ENCODE peak calls at places on chromosomes 4 and X, in five cellular contexts. One of them, this sample, is unnamed. For H3K9me3, the result is how much of the 10 kb centered on the place peaks cover.

GRCh38 chr4:103091601-103092223 is 7.9 kb downstream of the BDH2 start:
- DNase-seq in cardiac muscle cell: peak
- DNase-seq in endodermal cell: peak
- DNase-seq in sigmoid colon: no peak
- DNase-seq in lower lobe of right lung: no peak
- DNase-seq in this sample: peak

GRCh38 chr4:112589207-112589606 is 47.5 kb downstream of the ZGRF1 start:
- DNase-seq in endodermal cell: no peak
- DNase-seq in sigmoid colon: no peak
- DNase-seq in lower lobe of right lung: no peak
- DNase-seq in cardiac muscle cell: no peak
- DNase-seq in this sample: no peak

GRCh38 chr4:107071108-107071507 is 35.0 kb upstream of the DKK2 start:
- DNase-seq in sigmoid colon: no peak
- DNase-seq in cardiac muscle cell: no peak
- DNase-seq in lower lobe of right lung: no peak
- DNase-seq in endodermal cell: no peak
- DNase-seq in this sample: no peak

GRCh38 chr4:96472103-96472867 is 632.4 kb downstream of the PDHA2 start:
- DNase-seq in lower lobe of right lung: no peak
- DNase-seq in sigmoid colon: no peak
- DNase-seq in endodermal cell: no peak
- DNase-seq in cardiac muscle cell: no peak
- DNase-seq in this sample: no peak

GRCh38 chr4:185243879-185244278 is 34.5 kb downstream of the SNX25 start:
- DNase-seq in lower lobe of right lung: no peak
- DNase-seq in sigmoid colon: no peak
- DNase-seq in endodermal cell: no peak
- DNase-seq in cardiac muscle cell: no peak
- DNase-seq in this sample: no peak

GRCh38 chr4:63036159-63036866 is 1372.9 kb downstream of the TECRL start:
- DNase-seq in cardiac muscle cell: peak
- DNase-seq in endodermal cell: no peak
- DNase-seq in lower lobe of right lung: no peak
- DNase-seq in sigmoid colon: no peak
- DNase-seq in this sample: no peak

GRCh38 chrX:16643160-16643559 is 6.8 kb upstream of the S100G start:
- DNase-seq in sigmoid colon: no peak
- DNase-seq in cardiac muscle cell: no peak
- DNase-seq in endodermal cell: peak
- DNase-seq in lower lobe of right lung: no peak
- DNase-seq in this sample: no peak

GRCh38 chr4:139458999-139459398 is 5.1 kb downstream of the RAB33B start:
- DNase-seq in lower lobe of right lung: no peak
- DNase-seq in cardiac muscle cell: no peak
- DNase-seq in sigmoid colon: no peak
- DNase-seq in endodermal cell: peak
- DNase-seq in this sample: no peak

GRCh38 chr4:149158852-149159251 is 656.8 kb downstream of the IQCM start:
- DNase-seq in lower lobe of right lung: no peak
- DNase-seq in endodermal cell: no peak
- DNase-seq in sigmoid colon: no peak
- DNase-seq in cardiac muscle cell: no peak
- DNase-seq in this sample: no peak

GRCh38 chr4:119626943-119627266 is 1.7 kb downstream of the PDE5A start:
- DNase-seq in endodermal cell: no peak
- DNase-seq in lower lobe of right lung: no peak
- DNase-seq in sigmoid colon: no peak
- DNase-seq in cardiac muscle cell: no peak
- DNase-seq in this sample: no peak

GRCh38 chr4:119629142-119629471 is 503 bp upstream of the PDE5A start:
- DNase-seq in lower lobe of right lung: no peak
- DNase-seq in sigmoid colon: no peak
- DNase-seq in endodermal cell: no peak
- DNase-seq in cardiac muscle cell: no peak
- DNase-seq in this sample: no peak

GRCh38 chr4:119626420-119626819 is 2.2 kb downstream of the PDE5A start:
- DNase-seq in endodermal cell: no peak
- DNase-seq in cardiac muscle cell: no peak
- DNase-seq in lower lobe of right lung: no peak
- DNase-seq in sigmoid colon: no peak
- DNase-seq in this sample: no peak

GRCh38 chr4:119627267-119628190 is 1.1 kb downstream of the PDE5A start:
- DNase-seq in sigmoid colon: peak
- DNase-seq in cardiac muscle cell: peak
- DNase-seq in lower lobe of right lung: peak
- DNase-seq in endodermal cell: peak
- DNase-seq in this sample: peak

DNA sequence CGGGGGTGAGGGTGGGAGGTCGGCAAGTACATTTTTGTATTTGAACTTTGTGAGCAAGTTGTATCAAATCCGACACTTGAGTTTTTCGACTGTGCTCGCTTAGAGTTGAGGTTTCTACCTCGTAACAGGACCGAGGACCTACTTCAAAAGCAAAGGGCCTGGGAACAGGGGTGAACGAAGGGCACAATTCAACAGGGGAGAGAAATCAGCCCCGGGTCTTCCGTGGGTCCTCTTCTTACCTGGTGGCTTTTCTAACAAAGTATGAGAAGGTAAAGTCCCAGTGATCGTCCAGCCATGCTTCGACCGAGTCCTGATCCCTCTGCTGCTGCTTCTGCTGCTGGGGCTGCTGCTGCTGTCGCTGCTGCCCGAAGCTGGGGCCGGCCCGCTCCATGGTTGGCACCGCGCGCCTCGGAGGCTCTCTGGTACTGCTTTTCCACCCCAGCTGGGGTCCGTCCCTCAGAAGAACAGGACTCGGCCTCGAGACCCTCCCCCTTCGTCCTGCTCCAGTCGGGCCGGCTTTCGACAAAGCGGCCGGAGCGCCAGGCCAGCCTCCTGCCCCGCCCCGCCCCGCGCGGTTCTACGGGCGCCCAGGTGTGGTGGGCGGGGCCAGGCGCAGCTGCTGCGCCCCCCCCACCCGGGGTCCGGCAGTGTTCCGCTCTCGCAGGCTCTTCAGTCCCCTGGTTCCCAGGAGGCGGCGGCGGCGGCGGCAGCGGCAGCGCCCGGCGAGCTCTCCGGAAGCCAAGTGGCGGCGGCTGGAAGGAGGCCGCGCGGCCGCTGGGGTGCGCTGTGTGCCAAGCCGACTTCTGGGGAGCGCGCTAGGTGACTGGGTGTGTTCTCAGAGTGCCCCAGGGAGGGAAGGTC is at the start of gene PDE5A:
- DNase-seq in cardiac muscle cell: peak
- DNase-seq in sigmoid colon: peak
- DNase-seq in lower lobe of right lung: peak
- DNase-seq in endodermal cell: peak
- DNase-seq in this sample: peak
- TF ChIP-seq CTCF in cardiac muscle cell: peak
- TF ChIP-seq CTCF in sigmoid colon: peak
- TF ChIP-seq CTCF in lower lobe of right lung: peak
- TF ChIP-seq CTCF in endodermal cell: peak
- TF ChIP-seq CTCF in this sample: peak

DNA sequence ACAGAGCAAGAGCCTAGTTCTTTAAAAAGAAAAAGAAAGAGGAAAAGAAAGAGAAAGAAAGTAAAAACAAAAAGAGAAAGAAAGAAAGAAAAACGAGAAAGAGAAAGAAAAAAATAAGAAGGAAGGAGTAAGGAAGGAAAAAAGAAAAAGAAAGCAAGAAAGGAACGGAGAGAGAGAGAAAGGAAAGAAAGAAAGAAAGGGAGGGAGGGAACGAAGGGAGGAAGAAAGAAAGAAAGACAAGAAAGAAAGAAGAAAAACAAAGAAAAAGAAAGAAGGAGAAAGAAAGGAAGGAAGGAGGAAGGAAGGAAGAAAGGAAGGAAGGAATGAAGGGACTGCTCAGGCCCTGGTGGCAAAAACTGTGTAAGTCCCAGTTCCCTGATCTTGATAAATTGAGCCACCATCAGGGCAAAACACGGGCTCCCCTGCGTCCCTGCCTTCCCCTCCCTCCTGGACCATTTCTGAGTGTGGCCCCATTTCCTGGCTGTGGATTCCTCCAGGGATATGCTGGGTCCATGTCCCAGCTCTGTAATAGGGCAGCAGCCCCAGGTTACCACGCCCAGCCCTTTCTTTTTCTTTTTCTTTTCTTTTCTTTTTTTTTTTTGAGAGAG is 44.8 kb downstream of the SHOX start:
- DNase-seq in cardiac muscle cell: no peak
- DNase-seq in endodermal cell: no peak
- DNase-seq in sigmoid colon: no peak
- DNase-seq in lower lobe of right lung: no peak
- DNase-seq in this sample: no peak
- H3K9me3 ChIP-seq in cardiac muscle cell: under half
- H3K9me3 ChIP-seq in endodermal cell: under half
- H3K9me3 ChIP-seq in sigmoid colon: under half
- H3K9me3 ChIP-seq in lower lobe of right lung: under half
- H3K9me3 ChIP-seq in this sample: under half

GRCh38 chrX:42246814-42247213 is 323.5 kb upstream of the CASK start:
- DNase-seq in lower lobe of right lung: peak
- DNase-seq in endodermal cell: no peak
- DNase-seq in cardiac muscle cell: no peak
- DNase-seq in sigmoid colon: no peak
- DNase-seq in this sample: no peak
- H3K4me3 ChIP-seq in lower lobe of right lung: peak
- H3K4me3 ChIP-seq in endodermal cell: no peak
- H3K4me3 ChIP-seq in cardiac muscle cell: no peak
- H3K4me3 ChIP-seq in sigmoid colon: no peak
- H3K4me3 ChIP-seq in this sample: no peak

DNA sequence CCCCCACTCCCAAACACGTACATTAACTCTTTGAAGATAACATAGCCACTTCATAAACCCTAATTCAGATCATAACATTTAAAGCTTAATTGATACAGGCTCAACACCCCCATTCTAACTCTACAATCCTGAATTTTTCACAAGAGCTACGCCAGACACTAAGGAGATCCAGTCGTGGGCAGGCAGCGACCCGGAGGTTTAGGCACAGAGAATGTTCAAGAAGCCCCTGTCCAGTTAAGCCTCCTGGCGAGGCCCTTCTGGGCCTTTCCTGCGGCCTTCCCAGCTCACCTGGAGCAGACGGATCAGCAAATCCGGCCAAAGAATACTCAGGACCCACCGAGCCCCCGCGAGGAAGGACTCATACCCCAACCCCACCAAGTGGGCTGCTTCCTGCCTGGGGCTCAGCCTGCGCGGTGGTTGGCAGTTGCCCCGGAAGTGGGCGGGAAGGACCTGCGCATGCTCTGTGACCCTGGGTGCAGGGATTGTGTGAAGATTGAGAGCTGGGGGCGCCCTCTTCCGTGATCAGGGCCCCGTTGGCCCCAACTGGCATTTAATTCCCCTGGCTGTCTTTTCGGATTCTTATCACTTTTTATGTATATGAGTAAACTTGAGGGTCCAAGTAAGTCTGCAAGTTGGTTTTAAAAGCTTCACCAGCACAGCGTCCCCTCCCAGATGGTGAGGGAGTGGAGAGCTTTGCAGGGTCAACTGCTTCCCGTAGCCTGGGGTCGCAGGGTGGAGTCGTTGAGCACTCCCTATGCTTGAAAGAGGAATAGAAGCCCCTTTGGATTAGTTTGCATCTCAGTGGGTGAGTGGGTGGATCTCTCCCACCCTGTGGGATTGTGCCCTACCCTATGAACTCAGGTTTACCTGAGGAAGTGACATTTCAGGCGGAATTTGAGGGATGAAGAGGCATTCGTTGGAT is at the start of gene TRIM61:
- DNase-seq in sigmoid colon: no peak
- DNase-seq in endodermal cell: peak
- DNase-seq in lower lobe of right lung: peak
- DNase-seq in cardiac muscle cell: peak
- DNase-seq in this sample: no peak
- TF ChIP-seq CTCF in sigmoid colon: no peak
- TF ChIP-seq CTCF in endodermal cell: peak
- TF ChIP-seq CTCF in lower lobe of right lung: no peak
- TF ChIP-seq CTCF in cardiac muscle cell: peak
- TF ChIP-seq CTCF in this sample: no peak